ENCODE peak calls at places on chromosomes 16 and 17, in six cellular contexts. I, R, E, V, U and O are unnamed samples.

GRCh38 chr17:39402279-39402889 is 958 bp upstream of the FBXL20 start:
- DNase-seq in I (peak), R (peak), E (peak), V (peak), U (peak), O (peak)

GRCh38 chr17:29619251-29619650 is 3.5 kb downstream of the CORO6 start:
- DNase-seq in I (peak), R (no peak), E (no peak), V (no peak), U (peak), O (no peak)

GRCh38 chr16:81616321-81617020 is 162.6 kb upstream of the PLCG2 start:
- DNase-seq in I (peak), R (peak), E (no peak), V (peak), U (peak), O (peak)

GRCh38 chr17:40963838-40964237 is 2.9 kb downstream of the KRT39 start:
- DNase-seq in I (peak), R (no peak), E (no peak), V (no peak), U (peak), O (peak)

GRCh38 chr17:81878294-81878693 is 7.2 kb upstream of the ARHGDIA start:
- DNase-seq in I (no peak), R (no peak), E (no peak), V (no peak), U (no peak), O (no peak)

GRCh38 chr16:50136399-50136798 is 16.7 kb upstream of the TENT4B start:
- DNase-seq in I (no peak), R (no peak), E (no peak), V (no peak), U (no peak), O (no peak)

GRCh38 chr16:31108035-31108793 is at the start of gene BCKDK:
- DNase-seq in I (peak), R (peak), E (peak), V (peak), U (peak), O (peak)

GRCh38 chr17:80025796-80026195 is 9.9 kb downstream of the TBC1D16 start:
- DNase-seq in I (peak), R (no peak), E (no peak), V (no peak), U (no peak), O (no peak)

GRCh38 chr16:89605186-89605970 is 8.1 kb upstream of the DPEP1 start:
- DNase-seq in I (no peak), R (no peak), E (no peak), V (no peak), U (no peak), O (no peak)

GRCh38 chr16:65123846-65124513 is 2.1 kb upstream of the CDH11 start:
- DNase-seq in I (no peak), R (no peak), E (no peak), V (no peak), U (peak), O (no peak)